ENCODE peak calls at places on chromosomes 2 and 18, in four cellular contexts. E is left ventricle myocardium superior; K is activated CD4-positive, alpha-beta T cell treated with anti-CD3 and anti-CD28 coated beads for 48 hours; I is NCI-H1694. H is an unnamed sample.

GRCh38 chr18:24273596-24273995 is 124.0 kb downstream of the OSBPL1A start:
- DNase-seq in E (no peak), K (no peak), I (no peak), H (no peak)

GRCh38 chr2:80293026-80293425 is 11.5 kb downstream of the LRRTM1 start:
- DNase-seq in E (no peak), K (no peak), I (no peak), H (no peak)

GRCh38 chr2:191245869-191246531 is 796 bp downstream of the MYO1B start:
- DNase-seq in E (peak; percentile 75), K (peak; percentile 50), I (peak; percentile 54), H (peak; percentile 59)

GRCh38 chr2:222862915-222863544 is 2.2 kb downstream of the ACSL3 start:
- DNase-seq in E (no peak), K (no peak), I (no peak), H (no peak)

GRCh38 chr18:57930476-57930875 is 113.5 kb upstream of the NEDD4L start:
- DNase-seq in E (no peak), K (no peak), I (no peak), H (peak; percentile 56)

GRCh38 chr2:218323526-218324472 is 31.5 kb upstream of the TMBIM1 start:
- DNase-seq in E (peak; percentile 45), K (no peak), I (no peak), H (peak; percentile 3)

GRCh38 chr2:207129821-207130220 is 35.9 kb downstream of the KLF7 start:
- DNase-seq in E (no peak), K (no peak), I (no peak), H (no peak)

GRCh38 chr2:100615886-100616285 is 53.1 kb downstream of the PDCL3 start:
- DNase-seq in E (peak; percentile 51), K (no peak), I (no peak), H (no peak)

GRCh38 chr2:48566582-48566981 is 36.6 kb downstream of the STON1 start:
- DNase-seq in E (no peak), K (no peak), I (no peak), H (no peak)

GRCh38 chr2:37324786-37325624 is at the start of gene PRKD3:
- DNase-seq in E (no peak), K (peak; percentile 57), I (peak; percentile 31), H (peak; percentile 29)

GRCh38 chr2:105102963-105103421 is 65.1 kb downstream of the MRPS9 start:
- DNase-seq in E (no peak), K (no peak), I (no peak), H (no peak)

GRCh38 chr2:221649045-221649444 is 76.9 kb upstream of the EPHA4 start:
- DNase-seq in E (peak; percentile 25), K (no peak), I (peak; percentile 12), H (peak; percentile 12)